ENCODE peak calls at places on chromosome 2, in five cellular contexts. Y is cardiac septum, X is H1, M is body of pancreas, W is HFFc6. H is an unnamed sample.

GRCh38 chr2:15446961-15447360 is 114.2 kb downstream of the NBAS start:
- DNase-seq in X (no peak), M (no peak), Y (no peak), W (no peak), H (no peak)

GRCh38 chr2:149732001-149732685 is 144.6 kb upstream of the MMADHC start:
- DNase-seq in Y (no peak), W (peak; percentile 81), X (no peak), M (no peak), H (peak; percentile 16)

GRCh38 chr2:226794751-226795171 is 4.9 kb downstream of the IRS1 start:
- DNase-seq in W (peak; percentile 71), Y (no peak), M (no peak), X (no peak), H (no peak)

GRCh38 chr2:133324150-133324561 is 244.1 kb downstream of the NCKAP5 start:
- DNase-seq in W (peak; percentile 80), X (no peak), Y (no peak), M (no peak), H (no peak)

GRCh38 chr2:46988733-46989481 is 73.3 kb upstream of the MCFD2 start:
- DNase-seq in M (peak; percentile 55), W (no peak), X (no peak), Y (no peak), H (no peak)

GRCh38 chr2:127531133-127531709 is 4.3 kb upstream of the MYO7B start:
- DNase-seq in W (peak; percentile 63), M (no peak), Y (no peak), X (no peak), H (no peak)

GRCh38 chr2:239139101-239139500 is 261.7 kb downstream of the HDAC4 start:
- DNase-seq in W (no peak), Y (no peak), M (no peak), X (no peak), H (no peak)

GRCh38 chr2:150023044-150023443 is 435.5 kb upstream of the MMADHC start:
- DNase-seq in W (no peak), M (no peak), X (no peak), Y (no peak), H (no peak)

GRCh38 chr2:70514612-70515055 is 39.0 kb downstream of the TGFA start:
- DNase-seq in M (peak; percentile 95), Y (no peak), W (no peak), X (no peak), H (peak; percentile 94)

GRCh38 chr2:38626326-38627031 is 23.8 kb upstream of the HNRNPLL start:
- DNase-seq in M (no peak), Y (no peak), W (no peak), X (no peak), H (no peak)

GRCh38 chr2:169815849-169816248 is 8.9 kb downstream of the METTL5 start:
- DNase-seq in W (peak; percentile 89), M (no peak), X (no peak), Y (no peak), H (no peak)